ENCODE peak calls at places on chromosomes 7 and 10, in four cellular contexts. A is right lobe of liver, F is colonic mucosa, G is PC-3. K is an unnamed sample.

GRCh38 chr10:92242910-92243671 is 47.8 kb downstream of the CPEB3 start:
- DNase-seq in A (peak; percentile 83), F (peak; percentile 76), G (peak; percentile 57), K (no peak)

GRCh38 chr10:15461353-15462108 is 90.4 kb upstream of the FAM171A1 start:
- DNase-seq in A (no peak), F (peak; percentile 32), G (peak; percentile 65), K (no peak)

GRCh38 chr10:14074062-14074884 is 256.5 kb downstream of the FRMD4A start:
- DNase-seq in A (peak; percentile 81), F (peak; percentile 67), G (peak; percentile 95), K (peak; percentile 98)

GRCh38 chr10:102335184-102335583 is 60.3 kb upstream of the NFKB2 start:
- DNase-seq in A (no peak), F (no peak), G (no peak), K (no peak)

GRCh38 chr7:141161959-141162547 is 88.2 kb downstream of the TMEM178B start:
- DNase-seq in A (no peak), F (no peak), G (no peak), K (no peak)

GRCh38 chr10:624605-625334 is 64.7 kb downstream of the DIP2C start:
- DNase-seq in A (no peak), F (peak; percentile 55), G (no peak), K (no peak)

GRCh38 chr7:101856488-101857357 is 39.3 kb downstream of the CUX1 start:
- DNase-seq in A (peak; percentile 98), F (peak; percentile 97), G (peak; percentile 94), K (peak; percentile 91)

GRCh38 chr7:120259382-120259781 is 13.6 kb upstream of the KCND2 start:
- DNase-seq in A (no peak), F (no peak), G (peak; percentile 53), K (no peak)

GRCh38 chr7:111639894-111640293 is 77.6 kb upstream of the IMMP2L start:
- DNase-seq in A (no peak), F (no peak), G (no peak), K (no peak)

GRCh38 chr7:52283399-52283798 is 752.0 kb upstream of the POM121L12 start:
- DNase-seq in A (no peak), F (no peak), G (no peak), K (no peak)

GRCh38 chr7:116810267-116811116 is 51.9 kb upstream of the CAPZA2 start:
- DNase-seq in A (no peak), F (no peak), G (peak; percentile 81), K (no peak)

GRCh38 chr7:139159900-139160675 is 50.6 kb upstream of the ZC3HAV1 start:
- DNase-seq in A (no peak), F (no peak), G (peak; percentile 3), K (no peak)

GRCh38 chr7:99622596-99622995 is 5.8 kb downstream of the ZSCAN25 start:
- DNase-seq in A (no peak), F (no peak), G (no peak), K (no peak)

GRCh38 chr10:78867555-78867939 is 201.2 kb upstream of the ZMIZ1 start:
- DNase-seq in A (no peak), F (no peak), G (no peak), K (no peak)

GRCh38 chr7:4726051-4726450 is 44.0 kb downstream of the FOXK1 start:
- DNase-seq in A (no peak), F (no peak), G (no peak), K (no peak)
- H3K4me1 ChIP-seq in A (peaks cover 22% of the 10 kb centered on the region), F (no peaks in the 10 kb centered on the region), G (peaks cover 9% of the 10 kb centered on the region), K (no peaks in the 10 kb centered on the region)

GRCh38 chr10:20945546-20946332 is 48.6 kb upstream of the NEBL start:
- DNase-seq in A (no peak), F (no peak), G (no peak), K (no peak)

GRCh38 chr10:20948723-20949327 is 51.7 kb upstream of the NEBL start:
- DNase-seq in A (no peak), F (no peak), G (no peak), K (no peak)

GRCh38 chr10:20949967-20950366 is 52.9 kb upstream of the NEBL start:
- DNase-seq in A (no peak), F (no peak), G (no peak), K (no peak)

GRCh38 chr10:20944789-20945502 is 47.8 kb upstream of the NEBL start:
- DNase-seq in A (no peak), F (no peak), G (no peak), K (no peak)
- H3K27me3 ChIP-seq in A (no peaks in the 10 kb centered on the region), F (no peaks in the 10 kb centered on the region), G (no peaks in the 10 kb centered on the region), K (no peaks in the 10 kb centered on the region)

DNA sequence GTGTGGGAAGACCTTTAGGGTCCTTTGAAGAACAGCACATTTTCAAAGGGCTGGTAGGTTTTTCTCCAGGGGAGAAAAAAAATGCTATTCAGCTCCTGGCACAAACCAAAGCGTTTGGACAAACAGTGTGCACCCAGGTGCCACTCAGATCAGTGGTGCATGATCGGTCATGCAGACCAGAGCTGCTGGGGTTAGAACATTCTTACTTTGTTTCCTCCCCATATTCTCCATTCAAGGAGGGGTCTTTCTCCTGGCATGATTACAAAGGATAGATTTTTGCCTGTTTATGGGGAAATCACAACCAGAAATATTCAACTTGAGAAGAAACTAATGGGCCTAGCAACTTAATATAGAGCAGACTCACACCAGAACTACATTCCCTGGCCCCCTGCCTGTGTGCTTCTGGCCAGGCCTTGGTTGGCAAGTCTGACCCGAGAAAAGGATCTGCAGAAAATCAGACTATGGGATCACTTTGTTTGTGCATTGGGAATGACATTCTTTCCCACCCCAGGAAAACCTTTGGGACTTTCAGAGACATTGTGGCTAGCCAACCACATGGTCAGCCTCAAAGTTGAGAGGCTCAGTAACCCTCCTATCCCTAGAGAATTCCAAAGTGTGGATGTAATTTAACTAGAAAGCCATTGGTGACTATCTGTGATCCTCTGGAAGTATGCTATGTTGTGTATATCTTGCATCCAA is 82.3 kb upstream of the FGL2 start:
- DNase-seq in A (peak; percentile 55), F (no peak), G (no peak), K (no peak)
- H3K4me3 ChIP-seq in A (no peak overlapping the region), F (no peak overlapping the region), G (no peak overlapping the region), K (no peak overlapping the region)

GRCh38 chr10:44788820-44789167 is 122.3 kb upstream of the TMEM72 start:
- DNase-seq in A (no peak), F (no peak), G (no peak), K (no peak)
- H3K4me1 ChIP-seq in A (no peaks in the 10 kb centered on the region), F (no peaks in the 10 kb centered on the region), G (no peaks in the 10 kb centered on the region), K (no peaks in the 10 kb centered on the region)

DNA sequence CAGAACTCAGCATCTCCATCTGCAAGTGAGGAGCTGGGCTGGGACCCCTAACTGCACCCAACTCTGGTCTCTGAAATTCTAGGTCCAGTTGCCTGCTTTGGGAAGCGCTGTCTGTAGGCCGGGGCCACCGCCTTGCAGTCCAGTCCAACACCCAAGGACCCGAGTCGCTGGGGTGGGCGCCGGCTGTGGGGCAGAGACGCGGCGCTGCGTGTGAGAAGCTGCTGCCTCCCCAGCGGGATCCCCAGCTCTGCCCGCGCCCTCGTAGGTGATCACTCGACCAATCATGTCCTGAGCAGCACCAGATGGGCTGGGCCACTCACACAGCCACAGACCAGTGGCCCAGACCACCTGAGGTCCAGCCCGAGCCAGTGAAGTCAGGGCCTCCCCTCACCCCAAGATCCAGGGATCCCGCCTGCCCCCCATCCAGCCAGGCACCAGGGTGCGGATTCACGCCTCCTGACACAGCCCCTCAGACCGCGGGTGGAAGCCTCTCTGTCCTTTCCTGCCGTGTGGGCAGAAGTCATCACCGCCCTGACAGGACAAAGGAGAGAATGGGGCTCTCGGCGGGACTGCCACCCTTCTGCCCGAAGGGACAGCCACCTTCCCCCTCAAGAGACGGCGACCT is 67.4 kb upstream of the ADGRA1 start:
- DNase-seq in A (no peak), F (no peak), G (no peak), K (no peak)
- H3K27me3 ChIP-seq in A (no peaks in the 10 kb centered on the region), F (no peaks in the 10 kb centered on the region), G (peaks cover 19% of the 10 kb centered on the region), K (peaks cover 8% of the 10 kb centered on the region)

GRCh38 chr10:72218329-72218728 is 2.3 kb upstream of the ASCC1 start:
- DNase-seq in A (no peak), F (no peak), G (no peak), K (no peak)
- H3K4me3 ChIP-seq in A (no peak overlapping the region), F (no peak overlapping the region), G (no peak overlapping the region), K (no peak overlapping the region)

GRCh38 chr10:29166713-29167112 is 122.2 kb upstream of the LYZL1 start:
- DNase-seq in A (no peak), F (no peak), G (no peak), K (no peak)
- H3K4me1 ChIP-seq in A (no peaks in the 10 kb centered on the region), F (no peaks in the 10 kb centered on the region), G (peaks cover 11% of the 10 kb centered on the region), K (no peaks in the 10 kb centered on the region)

DNA sequence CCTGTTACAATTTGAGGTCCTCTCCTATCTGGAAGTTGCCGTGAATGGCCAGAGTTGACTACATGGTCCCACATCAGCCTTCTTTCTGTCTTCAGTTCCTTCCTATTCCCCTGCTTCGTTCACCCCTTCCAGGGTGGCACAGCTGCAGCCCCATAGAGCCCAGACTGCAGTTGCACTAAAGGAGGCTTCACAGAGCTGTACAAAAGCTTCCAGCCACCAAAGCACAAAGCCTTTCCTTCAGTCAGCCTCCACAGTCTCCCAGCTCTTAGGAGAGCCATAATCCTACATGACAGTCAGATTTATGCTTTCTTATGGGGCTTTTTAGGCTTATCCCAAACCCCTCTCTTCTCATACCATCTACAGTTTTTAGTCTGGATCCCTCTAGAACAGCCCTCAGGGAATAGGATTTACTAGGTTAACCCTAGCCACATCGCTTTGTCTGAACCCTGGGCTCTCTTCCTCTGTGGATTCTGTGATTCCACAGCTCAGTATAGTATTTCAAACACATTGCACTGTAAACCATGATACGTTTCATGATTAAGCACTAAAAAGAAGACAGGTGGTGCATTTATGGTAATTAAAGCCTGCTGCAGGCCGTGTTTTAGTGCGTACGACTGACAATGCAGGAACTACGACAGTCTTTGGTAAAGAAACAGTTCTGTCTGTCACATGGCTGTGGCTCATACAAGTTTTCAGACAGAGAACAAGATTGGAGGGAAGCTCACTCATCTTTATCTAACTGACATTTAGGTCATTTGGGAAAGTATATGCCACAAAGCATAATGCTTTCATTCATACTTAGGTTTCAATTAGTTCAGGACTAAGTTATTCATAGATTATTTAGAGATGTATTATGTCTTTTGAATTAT is 208.3 kb upstream of the KMT2E start:
- DNase-seq in A (no peak), F (no peak), G (no peak), K (no peak)
- H3K27me3 ChIP-seq in A (no peaks in the 10 kb centered on the region), F (no peaks in the 10 kb centered on the region), G (peaks cover 60% of the 10 kb centered on the region), K (no peaks in the 10 kb centered on the region)

GRCh38 chr7:50304158-50304910 is at the start of gene IKZF1:
- DNase-seq in A (peak; percentile 68), F (peak; percentile 58), G (no peak), K (no peak)

GRCh38 chr7:50302486-50303081 is 1.9 kb upstream of the IKZF1 start:
- DNase-seq in A (no peak), F (no peak), G (no peak), K (no peak)

GRCh38 chr7:50304911-50305621 is 550 bp downstream of the IKZF1 start:
- DNase-seq in A (no peak), F (no peak), G (no peak), K (no peak)

GRCh38 chr7:50303894-50304157 is 690 bp upstream of the IKZF1 start:
- DNase-seq in A (no peak), F (no peak), G (no peak), K (no peak)

GRCh38 chr7:50303082-50303893 is 1.2 kb upstream of the IKZF1 start:
- DNase-seq in A (no peak), F (no peak), G (no peak), K (no peak)
- H3K4me3 ChIP-seq in A (no peak overlapping the region), F (peak overlapping the region; percentile 11), G (no peak overlapping the region), K (no peak overlapping the region)